ENCODE peak calls at places on chromosome 13, in ten cellular contexts. L, D, A, K, G, S, H, T, U and M are unnamed samples.

GRCh38 chr13:31092631-31093030 is 69.1 kb downstream of the HSPH1 start:
- DNase-seq in L (no peak), D (no peak), A (no peak), K (no peak), G (no peak), S (no peak), H (no peak), T (no peak), U (no peak), M (no peak)

GRCh38 chr13:37701972-37702371 is 103.4 kb upstream of the POSTN start:
- DNase-seq in L (no peak), D (no peak), A (peak; percentile 96), K (no peak), G (peak; percentile 16), S (no peak), H (no peak), T (no peak), U (no peak), M (peak; percentile 50)

GRCh38 chr13:99806671-99807070 is 164.9 kb downstream of the ZIC5 start:
- DNase-seq in L (no peak), D (no peak), A (no peak), K (no peak), G (no peak), S (no peak), H (peak; percentile 63), T (no peak), U (no peak), M (no peak)

GRCh38 chr13:31191748-31192147 is 8.0 kb upstream of the B3GLCT start:
- DNase-seq in L (no peak), D (no peak), A (no peak), K (no peak), G (no peak), S (no peak), H (no peak), T (no peak), U (no peak), M (no peak)

GRCh38 chr13:22002893-22003292 is 332.0 kb downstream of the FGF9 start:
- DNase-seq in L (no peak), D (no peak), A (no peak), K (no peak), G (no peak), S (no peak), H (no peak), T (no peak), U (no peak), M (no peak)

GRCh38 chr13:45207319-45207718 is 6.5 kb upstream of the KCTD4 start:
- DNase-seq in L (no peak), D (no peak), A (no peak), K (no peak), G (no peak), S (no peak), H (no peak), T (no peak), U (no peak), M (no peak)

GRCh38 chr13:44668707-44669106 is 92.6 kb upstream of the TSC22D1 start:
- DNase-seq in L (no peak), D (no peak), A (peak; percentile 63), K (no peak), G (no peak), S (no peak), H (no peak), T (peak; percentile 27), U (no peak), M (peak; percentile 55)

GRCh38 chr13:46124967-46125933 is 20.4 kb upstream of the CPB2 start:
- DNase-seq in L (no peak), D (no peak), A (peak; percentile 6), K (no peak), G (no peak), S (no peak), H (no peak), T (peak; percentile 50), U (no peak), M (no peak)

GRCh38 chr13:28336193-28336657 is 158.7 kb downstream of the FLT1 start:
- DNase-seq in L (no peak), D (no peak), A (no peak), K (no peak), G (no peak), S (no peak), H (no peak), T (peak; percentile 14), U (no peak), M (no peak)

GRCh38 chr13:99220199-99220931 is 19.7 kb downstream of the UBAC2 start:
- DNase-seq in L (no peak), D (no peak), A (no peak), K (no peak), G (no peak), S (no peak), H (no peak), T (peak; percentile 66), U (no peak), M (no peak)

GRCh38 chr13:100646030-100646673 is 28.4 kb downstream of the TMTC4 start:
- DNase-seq in L (no peak), D (no peak), A (peak; percentile 47), K (peak; percentile 76), G (peak; percentile 45), S (peak; percentile 15), H (peak; percentile 40), T (no peak), U (no peak), M (peak; percentile 48)

GRCh38 chr13:39451301-39451700 is 151.7 kb downstream of the LHFPL6 start:
- DNase-seq in L (no peak), D (peak; percentile 7), A (peak; percentile 38), K (no peak), G (peak; percentile 12), S (no peak), H (no peak), T (no peak), U (no peak), M (no peak)

GRCh38 chr13:51361111-51361510 is 21.6 kb downstream of the SERPINE3 start:
- DNase-seq in L (no peak), D (no peak), A (no peak), K (no peak), G (no peak), S (no peak), H (no peak), T (no peak), U (no peak), M (no peak)

GRCh38 chr13:51360489-51360888 is 21.0 kb downstream of the SERPINE3 start:
- DNase-seq in L (no peak), D (no peak), A (no peak), K (no peak), G (no peak), S (no peak), H (no peak), T (no peak), U (no peak), M (no peak)

GRCh38 chr13:51357928-51358595 is 18.6 kb downstream of the SERPINE3 start:
- DNase-seq in L (no peak), D (no peak), A (no peak), K (peak; percentile 41), G (no peak), S (no peak), H (no peak), T (no peak), U (no peak), M (no peak)

GRCh38 chr13:51359352-51359751 is 19.9 kb downstream of the SERPINE3 start:
- DNase-seq in L (no peak), D (no peak), A (no peak), K (no peak), G (no peak), S (no peak), H (no peak), T (no peak), U (peak; percentile 7), M (no peak)

GRCh38 chr13:51355217-51355616 is 15.7 kb downstream of the SERPINE3 start:
- DNase-seq in L (no peak), D (no peak), A (no peak), K (no peak), G (no peak), S (no peak), H (no peak), T (no peak), U (no peak), M (no peak)
- H3K9me2 ChIP-seq in L (no peaks in the 10 kb centered on the region), D (no peaks in the 10 kb centered on the region), A (no peaks in the 10 kb centered on the region), K (peaks cover 9% of the 10 kb centered on the region), G (no peaks in the 10 kb centered on the region), S (no peaks in the 10 kb centered on the region), H (no peaks in the 10 kb centered on the region), T (no peaks in the 10 kb centered on the region), U (no peaks in the 10 kb centered on the region), M (no peaks in the 10 kb centered on the region)

GRCh38 chr13:110464547-110465343 is 96.8 kb downstream of the RAB20 start:
- DNase-seq in L (no peak), D (no peak), A (no peak), K (no peak), G (no peak), S (no peak), H (no peak), T (no peak), U (no peak), M (no peak)
- H2AFZ ChIP-seq in L (no peak overlapping the region), D (no peak overlapping the region), A (no peak overlapping the region), K (no peak overlapping the region), G (no peak overlapping the region), S (no peak overlapping the region), H (no peak overlapping the region), T (no peak overlapping the region), U (no peak overlapping the region), M (no peak overlapping the region)

DNA sequence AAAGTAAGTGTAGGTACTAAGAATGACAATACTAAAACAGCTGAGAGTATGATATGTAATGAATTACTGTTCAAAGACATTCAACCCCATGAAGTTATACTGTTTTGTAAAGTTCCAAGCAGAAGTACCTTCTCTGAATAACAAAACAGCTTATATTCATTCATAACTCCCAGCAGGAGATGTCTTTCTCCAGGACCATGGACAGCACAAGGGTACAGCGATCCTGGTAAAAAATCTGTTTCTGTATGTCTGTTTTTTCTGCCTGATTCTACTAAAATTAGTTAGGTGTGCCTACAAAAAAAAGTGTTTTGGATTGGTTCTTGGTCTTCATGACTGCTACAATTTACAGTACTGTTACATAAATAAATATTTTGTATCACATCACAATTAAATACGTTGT is 172.5 kb upstream of the SLITRK5 start:
- DNase-seq in L (peak; percentile 1), D (peak; percentile 16), A (peak; percentile 20), K (peak; percentile 42), G (peak; percentile 52), S (no peak), H (no peak), T (peak; percentile 66), U (no peak), M (peak; percentile 30)
- H3K9me2 ChIP-seq in L (no peaks in the 10 kb centered on the region), D (no peaks in the 10 kb centered on the region), A (no peaks in the 10 kb centered on the region), K (no peaks in the 10 kb centered on the region), G (no peaks in the 10 kb centered on the region), S (no peaks in the 10 kb centered on the region), H (no peaks in the 10 kb centered on the region), T (peaks cover 2% of the 10 kb centered on the region), U (no peaks in the 10 kb centered on the region), M (no peaks in the 10 kb centered on the region)

DNA sequence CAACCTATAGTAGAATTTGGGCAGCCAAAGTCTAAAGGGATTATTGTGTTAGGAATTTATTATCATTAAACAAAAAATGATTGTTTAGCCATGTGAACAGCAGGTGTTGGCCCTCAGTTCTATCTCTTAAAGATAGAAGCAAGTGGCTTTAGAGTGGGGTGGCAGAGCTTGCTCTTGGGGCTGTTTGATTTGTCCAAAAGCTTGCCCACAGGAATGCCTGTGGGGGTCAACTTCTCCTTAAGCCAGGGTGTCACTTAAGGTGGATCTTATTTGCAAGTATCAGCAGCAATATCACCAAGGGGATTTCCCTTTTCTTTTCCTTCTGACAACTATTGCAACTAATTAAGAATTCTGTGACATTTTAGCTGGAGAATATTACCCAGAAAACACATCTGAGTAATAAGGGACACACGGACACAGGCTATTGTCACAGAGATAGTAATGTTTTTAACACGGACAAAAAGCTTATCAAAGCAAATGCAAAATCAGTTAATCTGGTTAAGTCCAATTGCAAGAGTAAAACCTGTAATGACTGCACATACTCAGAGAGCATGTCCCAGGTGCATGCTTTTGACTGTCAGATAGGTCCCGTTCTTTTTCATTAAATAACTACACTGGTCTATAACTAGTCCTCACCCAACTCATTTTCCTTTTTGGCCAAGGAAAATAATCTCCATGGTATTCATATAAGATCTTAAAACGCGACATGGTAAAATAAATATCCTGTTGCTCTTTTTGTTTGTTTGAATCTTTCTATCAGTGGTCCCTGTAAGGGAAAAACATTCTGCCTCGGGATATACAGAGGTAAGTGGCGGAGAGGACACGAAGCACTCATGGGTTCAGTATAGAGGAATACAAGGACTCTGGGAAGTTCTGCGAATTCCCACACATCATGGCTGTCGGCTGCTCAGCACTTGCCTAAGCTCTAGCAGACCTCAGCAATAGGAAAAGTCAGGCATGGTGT is 172.1 kb upstream of the RFC3 start:
- DNase-seq in L (no peak), D (no peak), A (no peak), K (no peak), G (no peak), S (no peak), H (no peak), T (no peak), U (no peak), M (no peak)
- H2AFZ ChIP-seq in L (no peak overlapping the region), D (no peak overlapping the region), A (no peak overlapping the region), K (peak overlapping the region; percentile 38), G (no peak overlapping the region), S (no peak overlapping the region), H (no peak overlapping the region), T (no peak overlapping the region), U (no peak overlapping the region), M (no peak overlapping the region)